ENCODE peak calls at places on chromosomes 3 and 15, in eight cellular contexts. M, T, C, P, S, F, O and D are unnamed samples.

GRCh38 chr3:161350916-161351315 is 20.4 kb downstream of the SPTSSB start:
- DNase-seq in M (no peak), F (no peak), T (no peak), O (no peak), P (no peak), S (no peak), C (no peak), D (no peak)

GRCh38 chr3:149771652-149772271 is 19.5 kb upstream of the COMMD2 start:
- DNase-seq in M (peak; percentile 26), S (peak; percentile 72), P (no peak), C (peak; percentile 75), F (peak; percentile 70), T (peak; percentile 33), O (peak; percentile 67), D (peak; percentile 35)

GRCh38 chr3:126550488-126551051 is 8.2 kb downstream of the C3orf22 start:
- DNase-seq in C (no peak), S (no peak), M (no peak), T (peak; percentile 1), P (peak; percentile 44), O (no peak), F (no peak), D (no peak)

GRCh38 chr15:96270581-96271172 is 59.8 kb upstream of the NR2F2 start:
- DNase-seq in P (no peak), C (peak; percentile 89), M (peak; percentile 18), S (no peak), T (no peak), F (peak; percentile 53), O (no peak), D (peak; percentile 27)

GRCh38 chr3:35523838-35524237 is 115.5 kb upstream of the ARPP21 start:
- DNase-seq in M (peak; percentile 43), T (no peak), O (no peak), S (no peak), P (no peak), C (peak; percentile 33), F (no peak), D (no peak)

GRCh38 chr15:67506775-67507747 is 13.9 kb upstream of the C15orf61 start:
- DNase-seq in M (no peak), S (no peak), C (no peak), P (no peak), O (no peak), F (no peak), T (no peak), D (no peak)

GRCh38 chr3:47047673-47048072 is 68.2 kb downstream of the NBEAL2 start:
- DNase-seq in P (no peak), M (no peak), F (no peak), O (no peak), S (no peak), T (no peak), C (no peak), D (no peak)

GRCh38 chr3:98726084-98726483 is 37.1 kb upstream of the ST3GAL6 start:
- DNase-seq in C (peak; percentile 34), M (peak; percentile 28), O (no peak), P (no peak), F (no peak), T (no peak), S (no peak), D (no peak)

GRCh38 chr3:141108002-141108401 is 56.9 kb downstream of the SPSB4 start:
- DNase-seq in S (peak; percentile 26), M (no peak), C (no peak), T (no peak), O (no peak), P (no peak), F (no peak), D (no peak)

GRCh38 chr3:194112120-194113106 is 23.5 kb upstream of the HES1 start:
- DNase-seq in T (no peak), O (peak; percentile 81), F (peak; percentile 89), P (peak; percentile 83), S (no peak), C (peak; percentile 92), M (no peak), D (peak; percentile 95)

GRCh38 chr15:39313881-39314280 is 267.0 kb upstream of the THBS1 start:
- DNase-seq in S (no peak), O (no peak), F (no peak), M (no peak), C (no peak), T (no peak), P (no peak), D (peak; percentile 60)

GRCh38 chr3:100105536-100105935 is 8.8 kb downstream of the FILIP1L start:
- DNase-seq in S (no peak), C (no peak), M (no peak), P (no peak), F (no peak), T (no peak), O (no peak), D (no peak)

GRCh38 chr3:100102757-100103156 is 11.5 kb downstream of the FILIP1L start:
- DNase-seq in M (no peak), T (no peak), S (no peak), F (no peak), P (no peak), O (no peak), C (no peak), D (no peak)

GRCh38 chr3:100103558-100104441 is 10.5 kb downstream of the FILIP1L start:
- DNase-seq in P (no peak), S (no peak), F (no peak), M (peak; percentile 76), O (no peak), C (peak; percentile 78), T (no peak), D (no peak)

GRCh38 chr3:100104817-100105413 is 9.4 kb downstream of the FILIP1L start:
- DNase-seq in S (no peak), F (no peak), C (peak; percentile 51), M (no peak), O (no peak), P (no peak), T (no peak), D (no peak)

GRCh38 chr3:100104442-100104798 is 9.9 kb downstream of the FILIP1L start:
- DNase-seq in M (no peak), O (no peak), C (no peak), F (no peak), P (no peak), S (no peak), T (no peak), D (no peak)
- H3K27ac ChIP-seq in M (no peak overlapping the region), O (no peak overlapping the region), C (peak overlapping the region; percentile 88), F (peak overlapping the region; percentile 47), P (no peak overlapping the region), S (no peak overlapping the region), T (no peak overlapping the region), D (peak overlapping the region; percentile 84)

DNA sequence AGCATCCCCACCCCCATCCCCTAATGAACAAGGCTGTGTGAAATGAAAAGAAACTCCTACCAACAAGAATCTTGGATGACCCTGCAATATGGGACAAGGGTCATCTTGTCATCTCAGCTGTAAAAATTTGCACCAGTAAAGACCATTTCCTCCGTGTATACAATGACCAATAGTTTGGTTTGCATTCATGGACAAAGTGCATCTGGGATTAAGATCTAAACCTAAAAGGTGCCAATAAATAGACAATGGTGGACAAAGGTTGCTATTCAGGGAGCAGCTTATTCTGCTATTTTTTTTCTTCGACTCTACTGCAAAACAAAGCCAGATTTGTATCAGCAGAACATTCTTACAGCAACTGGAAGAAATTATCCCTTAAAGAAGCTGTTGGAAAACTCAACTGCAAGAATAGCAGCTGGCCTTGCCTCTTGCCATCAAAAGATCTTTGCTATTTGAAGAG is 8.0 kb downstream of the MGLL start:
- DNase-seq in M (no peak), C (no peak), T (no peak), O (no peak), P (no peak), F (no peak), S (no peak), D (peak; percentile 67)
- H3K4me3 ChIP-seq in M (no peak overlapping the region), C (no peak overlapping the region), T (no peak overlapping the region), O (no peak overlapping the region), P (no peak overlapping the region), F (no peak overlapping the region), S (no peak overlapping the region), D (no peak overlapping the region)

DNA sequence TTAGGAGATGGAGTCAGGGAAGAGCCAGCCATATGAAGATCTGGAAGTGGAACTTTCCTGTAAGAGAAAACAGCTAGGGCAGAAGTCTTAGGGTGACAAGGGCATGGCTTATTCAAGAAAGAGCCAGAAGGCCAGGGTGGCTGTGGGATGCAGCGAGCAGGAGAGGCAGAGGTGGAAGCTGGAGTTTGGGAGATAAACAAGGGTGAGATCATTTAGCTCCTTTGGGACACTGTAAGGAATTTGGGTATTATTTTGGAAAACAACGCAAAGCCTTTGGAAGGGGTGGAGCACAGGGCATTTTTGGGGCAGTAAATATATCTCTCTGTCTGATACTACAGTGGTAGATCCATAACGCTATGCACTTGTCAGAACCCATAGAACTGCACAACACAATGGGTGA is 5.0 kb upstream of the IL16 start:
- DNase-seq in O (no peak), S (no peak), F (no peak), C (no peak), T (no peak), M (no peak), P (no peak), D (no peak)
- H3K27ac ChIP-seq in O (no peak overlapping the region), S (no peak overlapping the region), F (peak overlapping the region; percentile 86), C (no peak overlapping the region), T (no peak overlapping the region), M (no peak overlapping the region), P (no peak overlapping the region), D (peak overlapping the region; percentile 27)

GRCh38 chr15:100918034-100918689 is 995 bp upstream of the LRRK1 start:
- DNase-seq in M (peak; percentile 40), C (peak; percentile 89), O (peak; percentile 97), F (peak; percentile 89), T (peak; percentile 56), P (peak; percentile 90), S (peak; percentile 80), D (peak; percentile 88)

GRCh38 chr15:100919481-100920405 is 586 bp downstream of the LRRK1 start:
- DNase-seq in F (peak; percentile 29), S (peak; percentile 23), O (peak; percentile 61), C (peak; percentile 26), T (no peak), M (no peak), P (peak; percentile 77), D (peak; percentile 42)

GRCh38 chr15:100920516-100921135 is 1.5 kb downstream of the LRRK1 start:
- DNase-seq in S (peak; percentile 23), T (no peak), O (no peak), F (no peak), M (no peak), P (peak; percentile 66), C (no peak), D (no peak)

GRCh38 chr15:100922192-100923040 is 3.3 kb downstream of the LRRK1 start:
- DNase-seq in S (no peak), T (no peak), F (no peak), C (no peak), P (no peak), O (no peak), M (no peak), D (no peak)

DNA sequence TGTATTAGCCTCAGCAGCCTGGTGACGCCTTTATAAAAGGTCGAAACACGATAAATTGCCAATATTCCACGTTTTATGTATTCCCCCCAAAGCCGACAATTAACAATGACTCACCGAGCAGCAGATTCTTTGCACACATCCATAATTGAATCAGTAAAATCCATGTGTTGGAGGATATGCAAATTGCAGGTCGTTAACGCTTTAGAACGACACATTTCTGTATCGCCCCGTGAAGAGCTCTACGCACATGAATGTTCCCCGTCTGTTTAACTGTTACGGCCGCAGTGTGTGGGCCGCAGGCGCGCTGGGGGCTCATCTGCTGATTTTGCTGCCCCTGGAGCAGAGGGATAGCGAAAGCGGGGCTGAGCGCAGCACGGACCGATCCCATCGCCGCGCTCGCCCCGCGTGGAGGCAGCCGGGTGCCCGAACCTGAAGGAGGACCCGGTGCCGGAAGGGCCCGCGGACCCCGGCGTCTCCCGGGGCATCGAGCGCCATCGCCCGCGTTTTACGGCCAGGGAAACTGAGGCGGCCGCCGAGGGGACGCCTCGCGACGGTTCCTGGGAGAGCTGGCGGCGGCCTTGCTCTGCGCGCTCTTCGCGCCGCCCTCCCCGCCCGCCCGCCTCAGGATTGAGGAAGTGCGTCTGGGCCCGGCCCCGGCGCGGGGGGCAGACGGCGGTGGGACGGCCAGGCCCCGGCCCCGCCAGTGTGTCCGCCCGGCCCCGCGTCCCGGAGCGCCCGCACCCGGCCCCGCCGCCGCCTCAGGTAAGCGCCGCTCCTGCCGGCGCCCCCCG is at the start of gene LRRK1:
- DNase-seq in P (peak; percentile 73), S (peak; percentile 44), T (no peak), M (peak; percentile 18), C (peak; percentile 58), F (peak; percentile 56), O (peak; percentile 52), D (peak; percentile 45)
- H3K4me3 ChIP-seq in P (peak within 1 kb of the TSS; percentile 69), S (peak within 1 kb of the TSS; percentile 32), T (peak within 1 kb of the TSS; percentile 67), M (peak within 1 kb of the TSS; percentile 70), C (peak within 1 kb of the TSS; percentile 80), F (peak within 1 kb of the TSS; percentile 77), O (peak within 1 kb of the TSS; percentile 79), D (peak within 1 kb of the TSS; percentile 73)